ENCODE peak calls at places on chromosomes 12 and 14, in seven cellular contexts. C is testis, R is suprapubic skin, L is ovary, M is thyroid gland, Y is IMR-90, E is A549. B is an unnamed sample.

GRCh38 chr12:127025545-127025944 is 1241.4 kb upstream of the TMEM132C start:
- DNase-seq in L (no peak), Y (no peak), E (no peak), M (no peak), C (no peak), R (no peak), B (no peak)

GRCh38 chr14:77707355-77707723 is 484 bp downstream of the ALKBH1 start:
- DNase-seq in Y (peak; percentile 63), R (no peak), M (peak; percentile 20), L (no peak), E (peak; percentile 31), C (peak; percentile 56), B (peak; percentile 17)

GRCh38 chr12:91743727-91744126 is 401.9 kb downstream of the BTG1 start:
- DNase-seq in E (no peak), L (no peak), C (no peak), R (no peak), M (no peak), Y (no peak), B (no peak)

GRCh38 chr12:11143352-11143751 is 8.9 kb upstream of the TAS2R30 start:
- DNase-seq in R (no peak), E (no peak), C (no peak), L (no peak), M (no peak), Y (no peak), B (no peak)

GRCh38 chr14:65187421-65188049 is 85.2 kb upstream of the MAX start:
- DNase-seq in R (no peak), C (no peak), L (no peak), M (no peak), Y (no peak), E (no peak), B (no peak)

GRCh38 chr12:22431693-22432251 is 97.3 kb upstream of the ST8SIA1 start:
- DNase-seq in M (no peak), E (no peak), L (no peak), Y (no peak), R (no peak), C (no peak), B (no peak)

GRCh38 chr14:92513966-92514843 is 624 bp downstream of the RIN3 start:
- DNase-seq in Y (peak; percentile 22), R (no peak), C (peak; percentile 47), E (peak; percentile 40), L (peak; percentile 61), M (no peak), B (no peak)

GRCh38 chr12:6914246-6914947 is at the start of gene ENO2:
- DNase-seq in C (peak; percentile 71), Y (peak; percentile 63), E (peak; percentile 79), R (peak; percentile 89), L (peak; percentile 78), M (peak; percentile 76), B (peak; percentile 97)

GRCh38 chr12:49092086-49092815 is 2.4 kb downstream of the DHH start:
- DNase-seq in M (peak; percentile 14), Y (peak; percentile 30), L (peak; percentile 62), R (no peak), E (peak; percentile 82), C (peak; percentile 96), B (no peak)

GRCh38 chr12:63070709-63071108 is 80.3 kb downstream of the AVPR1A start:
- DNase-seq in Y (no peak), M (no peak), L (no peak), C (no peak), E (no peak), R (no peak), B (no peak)

GRCh38 chr12:116266220-116266619 is 11.3 kb downstream of the MED13L start:
- DNase-seq in R (no peak), C (peak; percentile 32), E (peak; percentile 29), L (no peak), Y (peak; percentile 31), M (no peak), B (no peak)

GRCh38 chr14:70780396-70781075 is 28.8 kb downstream of the MAP3K9 start:
- DNase-seq in R (no peak), C (peak; percentile 21), E (no peak), M (peak; percentile 79), Y (no peak), L (no peak), B (peak; percentile 84)

GRCh38 chr12:52251367-52252055 is 18.5 kb downstream of the KRT7 start:
- DNase-seq in C (no peak), R (peak; percentile 2), L (no peak), Y (no peak), M (no peak), E (no peak), B (no peak)

GRCh38 chr12:25694072-25694471 is 141.0 kb upstream of the LMNTD1 start:
- DNase-seq in L (no peak), Y (peak; percentile 85), M (no peak), E (no peak), R (no peak), C (peak; percentile 90), B (peak; percentile 33)

GRCh38 chr14:23078692-23079116 is 16.2 kb downstream of the ACIN1 start:
- DNase-seq in E (peak; percentile 45), L (no peak), C (peak; percentile 66), Y (peak; percentile 98), M (no peak), R (peak; percentile 89), B (peak; percentile 91)

GRCh38 chr12:118743896-118744700 is 237.2 kb upstream of the SRRM4 start:
- DNase-seq in Y (no peak), C (no peak), M (no peak), L (no peak), R (no peak), E (no peak), B (no peak)

GRCh38 chr14:102251161-102251560 is 53.8 kb downstream of the MOK start:
- DNase-seq in R (peak; percentile 19), M (no peak), L (no peak), Y (no peak), E (no peak), C (no peak), B (no peak)

GRCh38 chr12:52121848-52122838 is 42.6 kb downstream of the SMIM41 start:
- DNase-seq in E (peak; percentile 68), C (peak; percentile 84), L (peak; percentile 83), R (no peak), Y (peak; percentile 58), M (peak; percentile 78), B (no peak)

DNA sequence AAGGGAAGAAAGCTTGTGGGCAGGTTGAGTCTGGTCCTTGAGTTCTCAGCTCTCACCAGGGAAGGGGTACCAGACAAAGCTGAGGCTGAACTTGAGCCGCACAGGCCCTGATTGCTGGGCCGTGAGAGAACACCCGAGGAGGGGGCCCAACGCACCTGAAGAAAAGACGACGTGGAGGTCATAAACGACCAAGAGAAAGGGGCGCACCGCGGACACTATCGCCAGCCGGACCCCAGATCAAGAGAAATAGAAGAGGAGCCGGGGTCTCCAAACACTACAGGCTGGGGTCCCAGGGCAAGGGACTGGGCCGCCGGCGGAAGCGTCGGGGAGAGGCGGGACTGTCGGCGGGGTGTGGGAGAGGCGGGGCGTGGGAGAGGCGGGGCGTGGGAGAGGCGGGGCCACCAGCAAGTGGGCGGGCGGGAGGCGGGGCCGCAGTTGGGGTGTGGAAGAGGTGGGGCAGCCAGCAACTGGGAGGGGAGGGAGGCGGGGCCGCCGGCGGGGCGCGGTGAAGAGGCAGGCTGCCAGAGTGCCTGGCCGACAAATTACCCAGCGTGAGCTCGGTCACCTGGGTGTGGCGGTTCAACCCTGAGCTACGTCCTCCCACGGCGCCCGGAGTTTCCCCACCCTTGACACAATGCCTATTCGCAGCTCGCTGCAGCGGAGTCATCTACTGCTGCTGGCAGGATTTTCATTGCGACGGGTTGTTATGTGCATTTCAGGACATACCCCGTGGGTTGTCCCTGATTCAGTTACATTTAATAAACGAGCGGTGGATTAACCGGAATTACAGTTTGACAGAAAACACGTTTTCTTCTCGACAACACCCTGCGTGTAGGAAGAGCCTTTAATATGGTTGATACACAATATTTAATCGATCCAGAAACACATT is 15.5 kb upstream of the NEMF start:
- DNase-seq in R (peak; percentile 99), M (peak; percentile 96), E (peak; percentile 90), L (peak; percentile 97), Y (peak; percentile 83), C (peak; percentile 96), B (peak; percentile 96)
- TF ChIP-seq POLR2A in R (peak; percentile 59), M (no peak), E (peak; percentile 67), L (peak; percentile 68), Y (peak; percentile 57), C (no peak), B (no peak)

GRCh38 chr14:32087907-32088306 is 10.8 kb downstream of the ARHGAP5 start:
- DNase-seq in Y (no peak), L (no peak), M (no peak), C (no peak), R (no peak), E (no peak), B (no peak)

GRCh38 chr14:32087173-32087861 is 10.2 kb downstream of the ARHGAP5 start:
- DNase-seq in E (peak; percentile 35), L (no peak), Y (peak; percentile 43), R (no peak), C (no peak), M (no peak), B (no peak)

GRCh38 chr14:32085182-32085844 is 8.2 kb downstream of the ARHGAP5 start:
- DNase-seq in E (no peak), Y (no peak), L (no peak), R (no peak), M (no peak), C (no peak), B (no peak)

GRCh38 chr14:32083789-32084188 is 6.7 kb downstream of the ARHGAP5 start:
- DNase-seq in R (no peak), C (no peak), Y (no peak), M (no peak), L (no peak), E (no peak), B (no peak)

GRCh38 chr14:32085845-32086383 is 8.8 kb downstream of the ARHGAP5 start:
- DNase-seq in E (no peak), Y (no peak), M (no peak), C (no peak), R (no peak), L (no peak), B (no peak)
- TF ChIP-seq CTCF in E (no peak), Y (no peak), M (no peak), C (no peak), R (no peak), L (no peak), B (no peak)

DNA sequence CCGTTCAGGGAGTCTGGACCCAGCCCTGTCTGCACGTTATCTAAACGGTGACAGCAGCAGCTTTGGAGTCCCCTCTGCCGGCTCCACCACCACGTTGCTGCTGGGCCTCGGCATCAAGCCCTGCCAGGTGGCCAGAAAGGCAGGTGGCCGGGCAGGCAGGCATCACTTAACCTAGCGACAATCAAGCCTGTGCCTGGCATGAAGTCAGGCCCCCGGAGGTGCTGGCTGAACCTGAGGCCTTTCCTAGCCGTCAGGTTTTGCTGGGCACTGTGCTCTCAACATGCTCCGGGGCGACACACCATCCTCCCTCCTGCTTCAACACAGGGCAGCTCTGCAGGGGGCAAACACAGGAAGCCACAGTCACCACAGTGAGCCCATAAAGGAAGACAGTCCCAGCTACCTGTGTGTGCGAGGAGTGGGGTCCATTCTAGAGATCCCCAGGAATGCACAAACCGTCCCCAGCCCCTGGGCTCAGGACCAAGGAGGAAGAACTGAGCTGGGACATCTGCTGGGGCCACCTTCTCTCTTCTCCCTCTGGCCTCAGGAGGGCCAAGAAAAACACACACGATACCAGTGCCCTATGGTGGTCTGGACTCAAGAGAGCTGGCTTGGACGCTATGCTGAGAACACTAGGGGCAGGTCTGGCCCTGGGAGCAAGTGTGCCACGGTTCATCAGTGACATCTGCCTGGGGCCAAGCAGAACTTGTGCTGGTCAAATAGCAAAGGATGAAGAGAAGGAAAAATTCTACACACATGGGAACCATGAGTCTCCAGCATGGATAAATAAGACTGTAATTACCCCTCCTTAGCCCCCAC is 44.7 kb downstream of the CCDC88C start:
- DNase-seq in M (no peak), R (no peak), L (no peak), Y (no peak), C (no peak), E (no peak), B (no peak)
- TF ChIP-seq POLR2A in M (no peak), R (no peak), L (no peak), Y (no peak), C (no peak), E (no peak), B (no peak)

GRCh38 chr14:96698846-96699543 is 98.2 kb upstream of the VRK1 start:
- DNase-seq in L (no peak), C (no peak), Y (no peak), M (no peak), R (no peak), E (no peak), B (no peak)
- TF ChIP-seq CTCF in L (no peak), C (no peak), Y (no peak), M (no peak), R (no peak), E (no peak), B (no peak)